ENCODE peak calls at places on chromosomes 12 and 14, in ten cellular contexts. X is lower lobe of right lung; D is activated T-helper 1 cell treated with anti-CD3 and anti-CD28 coated beads, Interleukin-2, amount 50 U/mL, for 16 hours; A is GM19239; B is lower leg skin; R is NCI-H1436; U is iPS-NIHi11; S is mucosa of gallbladder; Y is progenitor cell of endocrine pancreas; W is naive thymus-derived CD8-positive, alpha-beta T cell. E is an unnamed sample.

GRCh38 chr14:104977008-104977680 is 1.0 kb downstream of the AHNAK2 start:
- DNase-seq in X (peak), D (no peak), A (no peak), B (peak), R (no peak), U (no peak), S (no peak), Y (no peak), W (no peak), E (no peak)

GRCh38 chr12:77120156-77120555 is 54.8 kb upstream of the E2F7 start:
- DNase-seq in X (no peak), D (no peak), A (no peak), B (no peak), R (no peak), U (no peak), S (no peak), Y (no peak), W (no peak), E (no peak)

GRCh38 chr14:58315606-58316005 is 17.3 kb downstream of the ARID4A start:
- DNase-seq in X (no peak), D (no peak), A (no peak), B (no peak), R (no peak), U (no peak), S (no peak), Y (no peak), W (no peak), E (no peak)

GRCh38 chr12:46005823-46006222 is 15.4 kb upstream of the SCAF11 start:
- DNase-seq in X (no peak), D (no peak), A (no peak), B (no peak), R (no peak), U (peak), S (no peak), Y (no peak), W (no peak), E (no peak)

GRCh38 chr12:116693259-116694227 is 44.3 kb downstream of the SPRING1 start:
- DNase-seq in X (no peak), D (no peak), A (no peak), B (peak), R (peak), U (no peak), S (peak), Y (no peak), W (no peak), E (no peak)

GRCh38 chr14:91084516-91084915 is 24.1 kb upstream of the RPS6KA5 start:
- DNase-seq in X (no peak), D (no peak), A (no peak), B (no peak), R (no peak), U (no peak), S (no peak), Y (no peak), W (no peak), E (no peak)

GRCh38 chr12:105671720-105672119 is 341.2 kb downstream of the C12orf75 start:
- DNase-seq in X (no peak), D (no peak), A (no peak), B (no peak), R (no peak), U (no peak), S (no peak), Y (no peak), W (no peak), E (no peak)

GRCh38 chr12:109777544-109777943 is 55.7 kb downstream of the TRPV4 start:
- DNase-seq in X (peak), D (no peak), A (peak), B (no peak), R (peak), U (peak), S (no peak), Y (no peak), W (peak), E (no peak)

GRCh38 chr14:74048291-74048690 is 29.1 kb downstream of the BBOF1 start:
- DNase-seq in X (no peak), D (no peak), A (no peak), B (no peak), R (no peak), U (peak), S (no peak), Y (no peak), W (no peak), E (no peak)

GRCh38 chr14:48973136-48973535 is 613.0 kb downstream of the RPS29 start:
- DNase-seq in X (no peak), D (no peak), A (no peak), B (no peak), R (no peak), U (no peak), S (no peak), Y (no peak), W (no peak), E (no peak)

GRCh38 chr12:51458635-51459034 is 34.0 kb downstream of the SLC4A8 start:
- DNase-seq in X (no peak), D (no peak), A (no peak), B (no peak), R (no peak), U (no peak), S (no peak), Y (no peak), W (no peak), E (no peak)

GRCh38 chr14:92789457-92790089 is 4.5 kb upstream of the GOLGA5 start:
- DNase-seq in X (no peak), D (no peak), A (no peak), B (no peak), R (no peak), U (no peak), S (no peak), Y (no peak), W (no peak), E (no peak)